ENCODE peak calls at places on chromosomes 11 and 22, in seven cellular contexts. R is neural crest cell; N is stimulated activated CD4-positive, alpha-beta T cell treated with anti-CD3 and anti-CD28 coated beads, Interleukin-1b, Interleukin-23, amount 100 ng/mL, for 4 hours; O is HT1080; T is aorta; B is colonic mucosa; S is astrocyte of the cerebellum. K is an unnamed sample.

GRCh38 chr22:20146777-20147176 is 4.1 kb downstream of the CCDC188 start:
- DNase-seq in R (no peak), N (no peak), O (no peak), T (no peak), B (no peak), S (no peak), K (no peak)

GRCh38 chr11:116199182-116199581 is 573.6 kb downstream of the BUD13 start:
- DNase-seq in R (no peak), N (no peak), O (no peak), T (no peak), B (no peak), S (no peak), K (no peak)

GRCh38 chr11:1453611-1454386 is 32.8 kb downstream of the MOB2 start:
- DNase-seq in R (no peak), N (no peak), O (peak; percentile 34), T (no peak), B (peak; percentile 69), S (no peak), K (no peak)

GRCh38 chr11:20068691-20069090 is 91.6 kb downstream of the DBX1 start:
- DNase-seq in R (no peak), N (no peak), O (no peak), T (no peak), B (no peak), S (no peak), K (no peak)

GRCh38 chr11:128694618-128695481 is 978 bp downstream of the FLI1 start:
- DNase-seq in R (no peak), N (no peak), O (peak; percentile 35), T (peak; percentile 74), B (no peak), S (no peak), K (no peak)

GRCh38 chr11:14118047-14118446 is 155.5 kb downstream of the SPON1 start:
- DNase-seq in R (no peak), N (no peak), O (no peak), T (no peak), B (no peak), S (no peak), K (no peak)

GRCh38 chr22:38772624-38772873 is 16.8 kb upstream of the SUN2 start:
- DNase-seq in R (no peak), N (no peak), O (no peak), T (no peak), B (no peak), S (no peak), K (no peak)

GRCh38 chr11:71302911-71303310 is 50.5 kb upstream of the SHANK2 start:
- DNase-seq in R (no peak), N (no peak), O (no peak), T (no peak), B (no peak), S (no peak), K (no peak)

GRCh38 chr11:102921587-102922220 is 33.8 kb downstream of the MMP13 start:
- DNase-seq in R (no peak), N (no peak), O (no peak), T (no peak), B (no peak), S (no peak), K (no peak)

GRCh38 chr11:102577182-102577581 is 46.6 kb upstream of the MMP7 start:
- DNase-seq in R (no peak), N (no peak), O (peak; percentile 50), T (no peak), B (no peak), S (no peak), K (no peak)

GRCh38 chr11:78350646-78351165 is 66.9 kb downstream of the GAB2 start:
- DNase-seq in R (no peak), N (no peak), O (peak; percentile 15), T (no peak), B (peak; percentile 30), S (peak; percentile 22), K (no peak)

GRCh38 chr11:86145439-86146156 is 76.7 kb upstream of the PICALM start:
- DNase-seq in R (no peak), N (no peak), O (no peak), T (no peak), B (no peak), S (no peak), K (no peak)

GRCh38 chr11:110196241-110196754 is 100.1 kb downstream of the RDX start:
- DNase-seq in R (no peak), N (no peak), O (peak; percentile 94), T (no peak), B (no peak), S (peak; percentile 77), K (no peak)

GRCh38 chr11:31974737-31975136 is 116.1 kb upstream of the RCN1 start:
- DNase-seq in R (no peak), N (no peak), O (peak; percentile 95), T (no peak), B (no peak), S (peak; percentile 33), K (no peak)

GRCh38 chr22:45203150-45203974 is 37.3 kb downstream of the KIAA0930 start:
- DNase-seq in R (no peak), N (no peak), O (no peak), T (no peak), B (no peak), S (no peak), K (no peak)

GRCh38 chr11:802693-803466 is 2.2 kb downstream of the PIDD1 start:
- DNase-seq in R (no peak), N (no peak), O (no peak), T (no peak), B (no peak), S (no peak), K (no peak)

GRCh38 chr22:38614331-38615122 is 41.7 kb downstream of the FAM227A start:
- DNase-seq in R (no peak), N (no peak), O (no peak), T (no peak), B (no peak), S (no peak), K (no peak)

GRCh38 chr11:111918390-111919256 is at the start of gene C11orf52:
- DNase-seq in R (no peak), N (no peak), O (peak; percentile 10), T (no peak), B (peak; percentile 87), S (no peak), K (no peak)

GRCh38 chr11:48122246-48122645 is 94.4 kb upstream of the OR4B1 start:
- DNase-seq in R (no peak), N (no peak), O (no peak), T (no peak), B (no peak), S (no peak), K (no peak)

GRCh38 chr11:79400717-79401330 is 40.0 kb downstream of the TENM4 start:
- DNase-seq in R (peak; percentile 41), N (no peak), O (peak; percentile 36), T (peak; percentile 51), B (peak; percentile 40), S (no peak), K (no peak)

GRCh38 chr11:10087621-10088225 is 206.3 kb downstream of the SBF2 start:
- DNase-seq in R (no peak), N (no peak), O (no peak), T (no peak), B (no peak), S (no peak), K (no peak)

GRCh38 chr11:114482114-114482513 is 42.8 kb downstream of the REXO2 start:
- DNase-seq in R (no peak), N (no peak), O (no peak), T (no peak), B (no peak), S (no peak), K (no peak)

GRCh38 chr11:133663586-133663985 is 131.3 kb upstream of the OPCML start:
- DNase-seq in R (no peak), N (no peak), O (no peak), T (no peak), B (no peak), S (no peak), K (no peak)

K was measured in NCI-H2227 treated with DMSO at 0.1 percent for 48 hours.